ENCODE peak calls at places on chromosomes 4 and X, in seven cellular contexts. One of them, this sample, is unnamed.

GRCh38 chrX:30870572-30870971 is 18.5 kb downstream of the TAB3 start:
- DNase-seq in SK-N-SH: no peak
- DNase-seq in CD4-positive, alpha-beta T cell: no peak
- DNase-seq in AG09319: no peak
- DNase-seq in tibial nerve: no peak
- DNase-seq in GM12865: no peak
- DNase-seq in GM06990: no peak
- DNase-seq in this sample: no peak

GRCh38 chr4:137602401-137602800 is 70.1 kb upstream of the PCDH18 start:
- DNase-seq in GM12865: no peak
- DNase-seq in AG09319: no peak
- DNase-seq in CD4-positive, alpha-beta T cell: no peak
- DNase-seq in GM06990: no peak
- DNase-seq in tibial nerve: no peak
- DNase-seq in SK-N-SH: no peak
- DNase-seq in this sample: no peak

GRCh38 chrX:11597479-11597878 is 68.2 kb downstream of the ARHGAP6 start:
- DNase-seq in tibial nerve: no peak
- DNase-seq in GM12865: no peak
- DNase-seq in SK-N-SH: no peak
- DNase-seq in AG09319: no peak
- DNase-seq in CD4-positive, alpha-beta T cell: no peak
- DNase-seq in GM06990: no peak
- DNase-seq in this sample: no peak

GRCh38 chrX:77640702-77641101 is 145.3 kb downstream of the ATRX start:
- DNase-seq in SK-N-SH: no peak
- DNase-seq in GM12865: peak; percentile 60
- DNase-seq in tibial nerve: no peak
- DNase-seq in CD4-positive, alpha-beta T cell: no peak
- DNase-seq in AG09319: no peak
- DNase-seq in GM06990: peak; percentile 31
- DNase-seq in this sample: no peak

GRCh38 chr4:8353912-8354453 is 84.4 kb downstream of the HTRA3 start:
- DNase-seq in GM06990: no peak
- DNase-seq in GM12865: no peak
- DNase-seq in SK-N-SH: no peak
- DNase-seq in tibial nerve: no peak
- DNase-seq in CD4-positive, alpha-beta T cell: no peak
- DNase-seq in AG09319: no peak
- DNase-seq in this sample: peak; percentile 95

GRCh38 chrX:155027509-155028066 is 944 bp downstream of the FUNDC2 start:
- DNase-seq in GM06990: no peak
- DNase-seq in AG09319: peak; percentile 29
- DNase-seq in SK-N-SH: no peak
- DNase-seq in tibial nerve: peak; percentile 45
- DNase-seq in CD4-positive, alpha-beta T cell: no peak
- DNase-seq in GM12865: peak; percentile 40
- DNase-seq in this sample: peak; percentile 84

GRCh38 chr4:174084542-174084941 is 198.9 kb downstream of the FBXO8 start:
- DNase-seq in SK-N-SH: no peak
- DNase-seq in CD4-positive, alpha-beta T cell: no peak
- DNase-seq in tibial nerve: no peak
- DNase-seq in AG09319: no peak
- DNase-seq in GM12865: no peak
- DNase-seq in GM06990: no peak
- DNase-seq in this sample: no peak

GRCh38 chrX:118823263-118824172 is at the start of gene ZCCHC12:
- DNase-seq in GM12865: peak; percentile 7
- DNase-seq in AG09319: no peak
- DNase-seq in CD4-positive, alpha-beta T cell: peak; percentile 17
- DNase-seq in GM06990: peak; percentile 54
- DNase-seq in SK-N-SH: peak; percentile 77
- DNase-seq in tibial nerve: no peak
- DNase-seq in this sample: peak; percentile 36

GRCh38 chrX:68822641-68823410 is 6.0 kb upstream of the EFNB1 start:
- DNase-seq in AG09319: peak; percentile 20
- DNase-seq in GM12865: peak; percentile 35
- DNase-seq in GM06990: no peak
- DNase-seq in CD4-positive, alpha-beta T cell: no peak
- DNase-seq in tibial nerve: no peak
- DNase-seq in SK-N-SH: peak; percentile 66
- DNase-seq in this sample: peak; percentile 65

GRCh38 chr4:38980903-38981676 is 51.1 kb downstream of the TMEM156 start:
- DNase-seq in GM12865: peak; percentile 54
- DNase-seq in tibial nerve: no peak
- DNase-seq in SK-N-SH: peak; percentile 35
- DNase-seq in CD4-positive, alpha-beta T cell: no peak
- DNase-seq in AG09319: peak; percentile 86
- DNase-seq in GM06990: peak; percentile 34
- DNase-seq in this sample: peak; percentile 75

DNA sequence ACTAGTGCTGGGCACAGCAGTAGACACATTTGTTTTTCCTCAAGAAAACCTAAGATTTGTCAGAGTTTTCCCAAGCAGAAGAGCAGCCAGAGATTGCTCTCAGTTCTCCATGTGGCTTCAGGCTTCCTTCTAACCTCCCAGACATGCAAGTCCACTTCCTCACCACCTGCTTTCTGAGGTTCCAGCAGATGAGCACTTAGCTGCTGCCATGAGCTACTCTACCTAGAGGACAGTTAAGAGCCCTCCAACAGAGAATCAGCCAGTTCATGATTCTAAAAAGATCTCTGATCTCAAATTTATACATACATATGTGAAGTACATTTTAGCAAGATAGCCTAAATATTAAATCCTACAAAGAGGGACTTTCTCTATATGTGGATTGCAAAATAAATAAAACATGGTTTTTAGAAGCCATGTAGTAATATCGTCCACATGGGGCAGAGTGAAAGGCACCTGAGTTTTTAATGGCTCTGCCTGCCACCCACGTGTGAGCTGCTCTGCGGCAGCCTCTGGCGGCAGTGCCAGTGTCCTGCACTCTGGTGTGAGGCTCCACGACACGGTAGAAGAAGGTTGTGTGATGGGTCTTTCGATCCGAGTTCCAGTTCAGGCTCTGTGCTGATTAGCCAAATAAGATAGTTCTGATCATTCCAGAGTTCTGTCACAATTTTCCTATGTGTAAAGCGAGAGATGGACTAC is 10.3 kb downstream of the CYP4V2 start:
- DNase-seq in tibial nerve: no peak
- DNase-seq in GM12865: peak; percentile 56
- DNase-seq in CD4-positive, alpha-beta T cell: peak; percentile 35
- DNase-seq in GM06990: peak; percentile 70
- DNase-seq in AG09319: no peak
- DNase-seq in SK-N-SH: peak; percentile 60
- DNase-seq in this sample: peak; percentile 47
- TF ChIP-seq CTCF in tibial nerve: peak; percentile 32
- TF ChIP-seq CTCF in GM12865: peak; percentile 56
- TF ChIP-seq CTCF in CD4-positive, alpha-beta T cell: peak; percentile 81
- TF ChIP-seq CTCF in GM06990: peak; percentile 93
- TF ChIP-seq CTCF in AG09319: peak; percentile 39
- TF ChIP-seq CTCF in SK-N-SH: peak; percentile 45
- TF ChIP-seq CTCF in this sample: peak; percentile 76

GRCh38 chrX:106901341-106901740 is 1.8 kb downstream of the RIPPLY1 start:
- DNase-seq in GM12865: no peak
- DNase-seq in tibial nerve: no peak
- DNase-seq in AG09319: no peak
- DNase-seq in SK-N-SH: no peak
- DNase-seq in CD4-positive, alpha-beta T cell: no peak
- DNase-seq in GM06990: no peak
- DNase-seq in this sample: no peak
- TF ChIP-seq CTCF in GM12865: no peak
- TF ChIP-seq CTCF in tibial nerve: no peak
- TF ChIP-seq CTCF in AG09319: no peak
- TF ChIP-seq CTCF in SK-N-SH: no peak
- TF ChIP-seq CTCF in CD4-positive, alpha-beta T cell: no peak
- TF ChIP-seq CTCF in GM06990: no peak
- TF ChIP-seq CTCF in this sample: no peak

DNA sequence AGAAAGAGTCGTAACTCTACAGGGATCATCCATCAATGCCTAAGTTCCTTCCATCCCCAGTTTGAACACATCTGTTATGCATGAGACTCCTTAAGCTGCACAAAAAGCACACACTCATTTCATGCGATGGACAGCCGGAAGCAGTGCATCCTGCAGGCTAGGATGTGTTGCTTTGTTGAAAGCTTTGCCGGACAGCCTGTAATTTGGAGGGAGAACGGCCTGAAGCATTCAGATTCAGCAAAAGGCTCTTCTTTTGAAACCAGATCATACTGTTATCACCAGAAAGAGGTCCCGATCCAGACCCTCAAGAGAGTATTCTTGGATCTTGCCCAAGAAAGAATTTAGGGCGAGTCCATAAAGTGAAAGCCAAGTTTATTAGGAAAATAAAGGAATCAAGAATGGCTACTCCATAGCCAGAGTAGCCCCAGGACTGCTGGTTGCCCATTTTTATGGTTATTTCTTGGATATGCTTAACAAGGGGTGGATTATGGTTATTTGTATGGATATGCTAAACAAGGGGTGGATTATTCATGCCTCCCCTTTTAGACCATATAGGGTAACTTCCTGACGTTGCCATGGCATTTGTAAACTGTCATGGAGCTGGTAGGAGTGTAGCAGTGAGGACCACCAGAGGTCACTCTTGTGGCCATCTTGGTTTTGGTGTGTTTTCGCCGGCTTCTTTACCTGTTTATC is 48.1 kb upstream of the DHRSX start:
- DNase-seq in SK-N-SH: no peak
- DNase-seq in GM12865: no peak
- DNase-seq in GM06990: no peak
- DNase-seq in AG09319: no peak
- DNase-seq in CD4-positive, alpha-beta T cell: no peak
- DNase-seq in tibial nerve: no peak
- DNase-seq in this sample: no peak
- TF ChIP-seq CTCF in SK-N-SH: peak; percentile 26
- TF ChIP-seq CTCF in GM12865: no peak
- TF ChIP-seq CTCF in GM06990: peak; percentile 11
- TF ChIP-seq CTCF in AG09319: no peak
- TF ChIP-seq CTCF in CD4-positive, alpha-beta T cell: no peak
- TF ChIP-seq CTCF in tibial nerve: no peak
- TF ChIP-seq CTCF in this sample: no peak

GRCh38 chr4:100367451-100367850 is 150.4 kb downstream of the EMCN start:
- DNase-seq in tibial nerve: no peak
- DNase-seq in GM12865: peak; percentile 44
- DNase-seq in AG09319: peak; percentile 12
- DNase-seq in GM06990: no peak
- DNase-seq in CD4-positive, alpha-beta T cell: no peak
- DNase-seq in SK-N-SH: no peak
- DNase-seq in this sample: peak; percentile 58

GRCh38 chr4:100369871-100370270 is 148.0 kb downstream of the EMCN start:
- DNase-seq in AG09319: no peak
- DNase-seq in CD4-positive, alpha-beta T cell: no peak
- DNase-seq in tibial nerve: no peak
- DNase-seq in SK-N-SH: no peak
- DNase-seq in GM12865: peak; percentile 48
- DNase-seq in GM06990: no peak
- DNase-seq in this sample: no peak

DNA sequence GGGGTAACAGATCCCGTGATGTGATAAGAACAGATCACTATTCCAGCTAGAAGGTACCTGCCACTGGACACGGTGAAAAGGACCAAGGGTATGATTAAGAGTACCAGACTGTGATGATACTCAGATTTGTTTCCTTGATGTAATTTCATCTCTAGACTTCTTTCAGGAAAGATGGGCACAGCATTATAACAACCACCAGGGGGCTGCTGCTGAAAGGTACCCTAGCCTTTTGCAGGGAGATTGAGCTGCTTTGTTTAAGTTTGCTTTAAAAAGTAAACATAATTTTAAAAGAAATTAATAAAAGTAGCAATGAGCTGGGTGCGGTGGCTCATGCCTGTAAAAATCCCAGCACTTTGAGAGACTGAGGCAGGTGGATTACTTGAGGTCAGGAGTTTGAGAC is 145.4 kb downstream of the EMCN start:
- DNase-seq in CD4-positive, alpha-beta T cell: no peak
- DNase-seq in AG09319: no peak
- DNase-seq in tibial nerve: no peak
- DNase-seq in SK-N-SH: peak; percentile 3
- DNase-seq in GM12865: peak; percentile 26
- DNase-seq in GM06990: no peak
- DNase-seq in this sample: peak; percentile 11
- TF ChIP-seq CTCF in CD4-positive, alpha-beta T cell: peak; percentile 24
- TF ChIP-seq CTCF in AG09319: peak; percentile 29
- TF ChIP-seq CTCF in tibial nerve: no peak
- TF ChIP-seq CTCF in SK-N-SH: peak; percentile 61
- TF ChIP-seq CTCF in GM12865: peak; percentile 34
- TF ChIP-seq CTCF in GM06990: peak; percentile 64
- TF ChIP-seq CTCF in this sample: peak; percentile 71

DNA sequence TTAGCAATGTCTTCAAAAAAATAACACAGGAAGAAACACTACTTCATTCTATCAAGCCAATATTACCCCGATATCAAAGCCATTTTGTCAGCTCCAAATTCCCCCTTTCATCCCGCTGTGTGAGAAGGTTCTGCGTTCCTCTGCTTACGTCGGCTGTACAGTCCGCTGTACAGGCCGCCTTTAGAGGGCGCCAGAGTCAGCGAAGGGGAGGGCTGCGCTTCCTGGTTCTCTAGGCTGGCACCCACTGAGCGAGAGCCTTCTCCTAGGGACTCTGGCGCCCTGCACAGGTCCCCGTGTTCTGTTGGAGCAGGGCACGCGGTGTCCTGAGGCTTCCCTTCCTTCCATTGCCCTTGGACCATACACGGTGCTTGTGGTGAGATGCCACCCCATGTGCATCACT is 25.3 kb upstream of the CT45A1 start:
- DNase-seq in GM12865: no peak
- DNase-seq in AG09319: no peak
- DNase-seq in SK-N-SH: no peak
- DNase-seq in CD4-positive, alpha-beta T cell: no peak
- DNase-seq in GM06990: no peak
- DNase-seq in tibial nerve: no peak
- DNase-seq in this sample: no peak
- TF ChIP-seq CTCF in GM12865: peak; percentile 15
- TF ChIP-seq CTCF in AG09319: no peak
- TF ChIP-seq CTCF in SK-N-SH: peak; percentile 56
- TF ChIP-seq CTCF in CD4-positive, alpha-beta T cell: no peak
- TF ChIP-seq CTCF in GM06990: peak; percentile 50
- TF ChIP-seq CTCF in tibial nerve: no peak
- TF ChIP-seq CTCF in this sample: peak; percentile 28

GRCh38 chr4:48367016-48367415 is 25.7 kb downstream of the SLAIN2 start:
- DNase-seq in tibial nerve: no peak
- DNase-seq in GM12865: no peak
- DNase-seq in SK-N-SH: no peak
- DNase-seq in CD4-positive, alpha-beta T cell: no peak
- DNase-seq in GM06990: no peak
- DNase-seq in AG09319: no peak
- DNase-seq in this sample: no peak
- TF ChIP-seq CTCF in tibial nerve: no peak
- TF ChIP-seq CTCF in GM12865: no peak
- TF ChIP-seq CTCF in SK-N-SH: no peak
- TF ChIP-seq CTCF in CD4-positive, alpha-beta T cell: no peak
- TF ChIP-seq CTCF in GM06990: no peak
- TF ChIP-seq CTCF in AG09319: no peak
- TF ChIP-seq CTCF in this sample: no peak

DNA sequence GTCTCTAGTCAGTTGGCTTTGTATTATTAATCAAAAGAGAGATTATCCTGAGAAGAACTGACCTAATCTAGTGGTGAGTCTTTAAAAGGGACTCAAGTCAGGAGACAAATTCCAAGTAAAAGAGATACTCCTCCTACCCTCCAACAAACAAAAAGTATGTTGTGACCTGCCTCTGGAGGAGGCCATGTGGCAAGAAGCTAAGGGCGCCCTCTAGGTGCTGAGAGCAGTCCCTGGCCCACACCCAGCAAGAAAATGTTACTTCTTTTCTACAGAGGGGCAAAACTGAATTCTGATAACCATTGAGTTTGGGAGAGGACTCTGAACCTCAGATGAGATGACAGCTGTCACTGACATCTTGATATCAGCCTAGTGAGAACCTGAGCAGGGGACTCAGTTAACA is 953.6 kb upstream of the AGA start:
- DNase-seq in AG09319: no peak
- DNase-seq in SK-N-SH: no peak
- DNase-seq in CD4-positive, alpha-beta T cell: no peak
- DNase-seq in GM12865: no peak
- DNase-seq in tibial nerve: no peak
- DNase-seq in GM06990: no peak
- DNase-seq in this sample: no peak
- TF ChIP-seq CTCF in AG09319: no peak
- TF ChIP-seq CTCF in SK-N-SH: peak; percentile 38
- TF ChIP-seq CTCF in CD4-positive, alpha-beta T cell: no peak
- TF ChIP-seq CTCF in GM12865: no peak
- TF ChIP-seq CTCF in tibial nerve: no peak
- TF ChIP-seq CTCF in GM06990: no peak
- TF ChIP-seq CTCF in this sample: no peak

This sample was measured in fibroblast of villous mesenchyme.